ENCODE peak calls at places on chromosomes 7 and 10, in nine cellular contexts. S is RPMI7951; X is central memory CD8-positive, alpha-beta T cell; I is NCI-H1092 treated with DMSO at 0.1 percent for 48 hours; L is NCI-H510A; M is NAMALWA; O is neural crest cell; G is iris pigment epithelial cell; W is CD8-positive, alpha-beta memory T cell. A is an unnamed sample.

GRCh38 chr10:77245953-77246352 is 391.7 kb downstream of the KCNMA1 start:
- DNase-seq in O (no peak), I (no peak), S (peak), G (peak), W (no peak), X (no peak), M (no peak), L (no peak), A (no peak)

GRCh38 chr7:159197066-159197975 is 52.7 kb upstream of the VIPR2 start:
- DNase-seq in S (no peak), I (no peak), L (peak), M (peak), O (no peak), G (peak), X (peak), W (peak), A (peak)

GRCh38 chr7:115618676-115619075 is 411.9 kb downstream of the TFEC start:
- DNase-seq in W (no peak), O (no peak), L (no peak), S (no peak), M (no peak), G (peak), I (no peak), X (no peak), A (no peak)

GRCh38 chr7:80614911-80615310 is 23.5 kb upstream of the CD36 start:
- DNase-seq in G (peak), S (peak), X (no peak), W (no peak), I (no peak), L (no peak), O (no peak), M (no peak), A (no peak)

GRCh38 chr7:158559356-158559755 is 28.3 kb downstream of the PTPRN2 start:
- DNase-seq in S (no peak), M (no peak), G (no peak), X (no peak), W (no peak), L (no peak), I (no peak), O (no peak), A (no peak)

GRCh38 chr7:574661-575395 is 55.2 kb upstream of the PDGFA start:
- DNase-seq in O (no peak), M (no peak), G (no peak), W (no peak), S (no peak), L (no peak), I (no peak), X (no peak), A (no peak)

GRCh38 chr10:94180576-94180975 is 182.2 kb downstream of the NOC3L start:
- DNase-seq in S (no peak), L (no peak), I (no peak), W (no peak), G (no peak), O (no peak), X (no peak), M (no peak), A (no peak)

GRCh38 chr7:85525661-85526060 is 338.8 kb upstream of the SEMA3D start:
- DNase-seq in G (peak), L (no peak), S (no peak), X (no peak), W (no peak), O (no peak), M (no peak), I (no peak), A (no peak)

GRCh38 chr10:78263521-78263988 is 229.9 kb downstream of the RPS24 start:
- DNase-seq in M (no peak), S (peak), G (peak), I (no peak), L (no peak), O (no peak), X (no peak), W (no peak), A (no peak)

GRCh38 chr10:87500646-87501048 is 4.0 kb upstream of the MINPP1 start:
- DNase-seq in L (no peak), M (no peak), I (no peak), X (no peak), G (peak), O (no peak), S (no peak), W (no peak), A (no peak)